ENCODE peak calls at places on chromosomes 5 and 9, in five cellular contexts. F is activated CD8-positive, alpha-beta memory T cell treated with anti-CD3 and anti-CD28 coated beads for 4 hours; Q is stimulated activated CD4-positive, alpha-beta T cell treated with anti-CD3 and anti-CD28 coated beads, Interleukin-1b, Interleukin-23, amount 100 ng/mL, for 1 hour; H is HCT116; P is AG04450. U is an unnamed sample.

GRCh38 chr5:172188893-172189692 is 1.1 kb upstream of the STK10 start:
- DNase-seq in P (no peak), H (no peak), Q (no peak), F (no peak), U (no peak)

GRCh38 chr9:15942806-15943424 is 390.1 kb downstream of the CCDC171 start:
- DNase-seq in H (no peak), F (no peak), Q (no peak), P (no peak), U (no peak)

GRCh38 chr5:75512383-75513074 is 838 bp downstream of the POLK start:
- DNase-seq in Q (no peak), H (no peak), P (no peak), F (no peak), U (no peak)

GRCh38 chr9:97562542-97562941 is 61.1 kb downstream of the TMOD1 start:
- DNase-seq in P (no peak), Q (no peak), F (no peak), H (no peak), U (no peak)

GRCh38 chr9:112921549-112921948 is 30.9 kb upstream of the SLC46A2 start:
- DNase-seq in H (peak), F (no peak), Q (no peak), P (peak), U (peak)

GRCh38 chr9:87622098-87622497 is 103.8 kb upstream of the CTSL start:
- DNase-seq in H (no peak), Q (no peak), F (no peak), P (no peak), U (no peak)

GRCh38 chr5:135714126-135714894 is 120.2 kb upstream of the SLC25A48 start:
- DNase-seq in P (no peak), F (no peak), Q (no peak), H (no peak), U (no peak)

GRCh38 chr5:132221781-132222648 is 5.6 kb downstream of the P4HA2 start:
- DNase-seq in P (peak), F (no peak), Q (no peak), H (no peak), U (peak)

GRCh38 chr5:69517763-69518212 is 25.2 kb downstream of the OCLN start:
- DNase-seq in H (no peak), Q (no peak), P (no peak), F (no peak), U (no peak)

GRCh38 chr5:136215812-136216211 is 22.9 kb upstream of the SMIM32 start:
- DNase-seq in F (no peak), P (no peak), H (no peak), Q (no peak), U (no peak)

GRCh38 chr5:67640011-67640410 is 443.4 kb upstream of the CD180 start:
- DNase-seq in F (no peak), P (no peak), H (no peak), Q (no peak), U (no peak)

U was measured in AG09309.